ENCODE peak calls at places on chromosomes 13 and 19, in seven cellular contexts. U is HFFc6, Y is B cell, A is transverse colon, R is RWPE1, O is fibroblast of lung, W is astrocyte of the spinal cord. D is an unnamed sample.

GRCh38 chr19:4539697-4540581 is at the start of gene LRG1:
- DNase-seq in R (no peak), A (peak), Y (no peak), O (no peak), W (no peak), U (no peak), D (no peak)

GRCh38 chr19:39325778-39326680 is 5.4 kb upstream of the LRFN1 start:
- DNase-seq in R (no peak), A (no peak), Y (no peak), W (no peak), O (no peak), U (peak), D (no peak)

GRCh38 chr19:3455960-3456601 is 24.2 kb downstream of the SMIM24 start:
- DNase-seq in R (no peak), Y (no peak), U (no peak), A (no peak), W (no peak), O (no peak), D (no peak)

GRCh38 chr19:56746367-56746766 is 74.8 kb upstream of the ZNF835 start:
- DNase-seq in W (no peak), U (no peak), A (no peak), Y (no peak), O (no peak), R (no peak), D (no peak)

GRCh38 chr19:17289489-17289888 is 7.8 kb downstream of the ANKLE1 start:
- DNase-seq in A (peak), O (peak), R (peak), Y (peak), U (peak), W (peak), D (peak)

GRCh38 chr19:40805258-40805868 is 6.4 kb downstream of the EGLN2 start:
- DNase-seq in R (no peak), A (peak), Y (no peak), W (no peak), O (no peak), U (no peak), D (no peak)

GRCh38 chr13:60258349-60258748 is 94.6 kb upstream of the DIAPH3 start:
- DNase-seq in W (no peak), O (no peak), A (no peak), U (no peak), Y (no peak), R (no peak), D (no peak)

GRCh38 chr19:47351545-47351944 is 2.4 kb downstream of the DHX34 start:
- DNase-seq in R (peak), U (peak), O (peak), W (peak), A (no peak), Y (no peak), D (no peak)

GRCh38 chr19:3862826-3863500 is 5.9 kb downstream of the ZFR2 start:
- DNase-seq in Y (no peak), A (no peak), O (no peak), W (no peak), R (no peak), U (no peak), D (no peak)

GRCh38 chr19:49004964-49005614 is 11.4 kb downstream of the RUVBL2 start:
- DNase-seq in U (no peak), Y (no peak), A (no peak), R (no peak), W (no peak), O (no peak), D (no peak)

GRCh38 chr19:43782689-43783231 is 2.0 kb upstream of the KCNN4 start:
- DNase-seq in U (no peak), Y (peak), R (no peak), W (no peak), A (peak), O (no peak), D (no peak)

GRCh38 chr13:31772231-31772630 is 32.9 kb downstream of the RXFP2 start:
- DNase-seq in A (no peak), U (no peak), W (no peak), R (no peak), Y (no peak), O (peak), D (no peak)

GRCh38 chr13:60397693-60398437 is 845 bp downstream of the TDRD3 start:
- DNase-seq in A (peak), W (peak), Y (peak), U (peak), O (peak), R (peak), D (peak)

GRCh38 chr13:48600374-48601364 is 53.1 kb upstream of the CYSLTR2 start:
- DNase-seq in O (peak), U (no peak), W (peak), Y (no peak), R (no peak), A (no peak), D (no peak)

GRCh38 chr13:84940167-84940566 is 859.1 kb downstream of the SLITRK6 start:
- DNase-seq in U (no peak), O (no peak), R (no peak), W (no peak), A (no peak), Y (no peak), D (no peak)

GRCh38 chr13:55394470-55394869 is 1746.2 kb upstream of the PRR20A start:
- DNase-seq in A (no peak), W (no peak), Y (no peak), R (no peak), O (no peak), U (no peak), D (no peak)

GRCh38 chr13:24127116-24127631 is 33.3 kb upstream of the SPATA13 start:
- DNase-seq in O (peak), W (peak), Y (no peak), U (no peak), R (no peak), A (peak), D (no peak)

GRCh38 chr13:80180745-80181144 is 160.2 kb downstream of the SPRY2 start:
- DNase-seq in U (no peak), R (no peak), W (no peak), O (no peak), A (no peak), Y (no peak), D (no peak)

GRCh38 chr19:5068251-5069090 is 99.6 kb downstream of the KDM4B start:
- DNase-seq in U (no peak), A (no peak), O (no peak), Y (no peak), R (no peak), W (no peak), D (no peak)

GRCh38 chr13:57045816-57046691 is 94.7 kb upstream of the PRR20A start:
- DNase-seq in O (no peak), W (no peak), A (no peak), R (no peak), U (no peak), Y (no peak), D (no peak)

GRCh38 chr13:19864018-19864338 is 529 bp upstream of the ZMYM5 start:
- DNase-seq in Y (no peak), R (no peak), U (peak), A (peak), W (peak), O (peak), D (peak)

GRCh38 chr19:34109596-34109995 is 62.7 kb upstream of the LSM14A start:
- DNase-seq in U (no peak), Y (no peak), A (no peak), W (no peak), R (no peak), O (no peak), D (no peak)

GRCh38 chr19:55545443-55545842 is at the start of gene SBK3:
- DNase-seq in Y (no peak), U (no peak), A (no peak), O (no peak), R (no peak), W (no peak), D (no peak)

GRCh38 chr13:112968910-112969691 is at the start of gene MCF2L:
- DNase-seq in R (no peak), U (no peak), W (peak), O (peak), Y (peak), A (peak), D (peak)

GRCh38 chr13:99125335-99125915 is 75.2 kb upstream of the UBAC2 start:
- DNase-seq in A (no peak), O (no peak), U (no peak), W (no peak), Y (no peak), R (no peak), D (no peak)

GRCh38 chr13:97982286-97982685 is 28.8 kb downstream of the IPO5 start:
- DNase-seq in Y (no peak), A (no peak), R (no peak), O (peak), W (no peak), U (no peak), D (no peak)

GRCh38 chr19:13978721-13979191 is 26.4 kb downstream of the DCAF15 start:
- DNase-seq in A (no peak), Y (peak), W (no peak), U (no peak), R (no peak), O (no peak), D (peak)

GRCh38 chr19:38208571-38208970 is 15.5 kb downstream of the DPF1 start:
- DNase-seq in O (no peak), W (no peak), A (no peak), U (no peak), R (no peak), Y (no peak), D (no peak)

GRCh38 chr19:56508282-56508778 is 675 bp downstream of the ZNF471 start:
- DNase-seq in W (no peak), R (no peak), U (no peak), A (no peak), Y (no peak), O (no peak), D (no peak)

GRCh38 chr13:97125810-97126738 is 96.1 kb upstream of the MBNL2 start:
- DNase-seq in R (peak), Y (no peak), W (peak), O (peak), U (peak), A (no peak), D (no peak)

GRCh38 chr19:2240881-2241760 is 4.5 kb downstream of the SF3A2 start:
- DNase-seq in R (no peak), W (no peak), Y (no peak), U (no peak), O (no peak), A (no peak), D (no peak)

GRCh38 chr19:33905937-33906577 is 109.4 kb downstream of the KCTD15 start:
- DNase-seq in O (peak), R (peak), U (no peak), A (peak), Y (peak), W (no peak), D (peak)

GRCh38 chr13:108360139-108360538 is 90.6 kb downstream of the TNFSF13B start:
- DNase-seq in O (no peak), R (no peak), U (no peak), W (no peak), Y (no peak), A (no peak), D (no peak)

GRCh38 chr13:90683711-90684131 is 663.8 kb upstream of the MIR17HG start:
- DNase-seq in Y (no peak), A (no peak), W (no peak), U (no peak), R (no peak), O (peak), D (no peak)

GRCh38 chr13:23579072-23579885 is 9.1 kb downstream of the TNFRSF19 start:
- DNase-seq in O (peak), R (peak), Y (peak), U (peak), A (peak), W (peak), D (peak)

GRCh38 chr19:2270572-2271515 is 11.1 kb downstream of the PEAK3 start:
- DNase-seq in A (peak), W (peak), Y (peak), O (peak), U (peak), R (peak), D (peak)

DNA sequence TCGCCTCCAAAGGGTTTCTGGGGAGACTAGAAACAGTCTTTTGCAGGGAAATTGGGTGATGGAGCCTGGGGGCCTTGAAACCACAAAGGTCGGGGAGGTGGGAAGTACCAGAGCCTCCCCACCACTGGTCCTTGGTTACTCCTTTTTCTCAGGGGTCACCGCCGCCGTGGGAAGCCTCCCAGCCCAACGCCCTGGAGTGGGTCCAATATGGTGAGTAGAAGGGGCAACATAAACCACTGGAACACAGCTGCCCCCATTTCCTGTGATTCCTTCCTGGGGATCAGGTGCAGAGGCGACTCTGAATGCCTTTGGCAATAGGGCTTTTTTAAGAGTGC is 5.8 kb downstream of the PGLYRP1 start:
- DNase-seq in A (no peak), U (no peak), O (no peak), R (no peak), Y (no peak), W (no peak), D (no peak)
- TF ChIP-seq CTCF in A (peak), U (peak), O (no peak), R (peak), Y (peak), W (no peak), D (peak)

GRCh38 chr19:19110410-19111137 is 27.7 kb downstream of the TMEM161A start:
- DNase-seq in Y (peak), O (peak), U (no peak), W (no peak), R (no peak), A (no peak), D (peak)
- TF ChIP-seq CTCF in Y (peak), O (peak), U (peak), W (peak), R (no peak), A (no peak), D (peak)

GRCh38 chr19:7294571-7295212 is 478 bp upstream of the INSR start:
- DNase-seq in W (peak), Y (peak), U (peak), O (peak), R (no peak), A (peak), D (peak)
- TF ChIP-seq CTCF in W (no peak), Y (no peak), U (peak), O (peak), R (peak), A (peak), D (peak)

DNA sequence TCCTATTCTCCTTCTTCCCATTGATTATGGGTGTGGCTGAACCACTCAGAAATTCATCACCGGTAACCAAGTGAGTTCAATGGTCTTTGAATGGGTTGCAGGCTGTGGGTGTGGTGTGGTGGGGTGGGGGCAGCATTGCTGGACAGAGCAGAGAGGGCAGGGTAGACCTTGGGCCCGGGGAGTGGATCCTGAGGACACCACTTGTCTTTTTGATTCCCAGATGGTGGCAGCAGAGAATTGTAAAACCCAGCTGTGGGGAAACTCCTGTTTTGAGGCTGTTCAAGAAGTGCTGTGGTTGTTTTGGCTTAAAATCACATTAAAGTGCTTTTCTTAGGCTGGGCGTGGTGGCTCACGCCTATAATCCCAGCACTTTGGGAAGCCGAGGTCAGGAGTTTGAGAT is 45.8 kb upstream of the RGCC start:
- DNase-seq in A (no peak), U (peak), Y (peak), W (peak), R (peak), O (peak), D (no peak)
- TF ChIP-seq CTCF in A (no peak), U (peak), Y (no peak), W (peak), R (no peak), O (peak), D (peak)

DNA sequence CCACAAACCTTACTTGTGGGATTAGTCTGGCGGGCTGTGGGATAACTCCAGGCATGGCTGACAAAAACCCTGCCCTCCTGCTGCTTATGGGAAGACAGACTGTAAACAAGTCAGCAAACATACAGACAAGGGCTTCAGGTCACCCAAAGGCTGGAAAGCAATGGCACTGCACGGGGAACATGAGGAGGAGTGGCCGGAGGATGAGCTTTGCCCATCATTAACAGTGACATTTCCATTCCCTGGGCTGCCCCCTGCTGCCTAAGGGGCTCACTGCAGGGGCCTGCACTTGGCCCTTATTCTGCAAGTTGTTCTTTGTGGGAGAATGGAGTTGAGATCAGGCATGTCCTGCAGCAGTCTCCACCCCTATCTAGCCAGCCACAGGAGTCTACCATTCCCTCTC is 91.3 kb downstream of the UQCRFS1 start:
- DNase-seq in U (no peak), O (no peak), R (no peak), W (no peak), Y (no peak), A (no peak), D (peak)
- TF ChIP-seq CTCF in U (peak), O (peak), R (no peak), W (no peak), Y (no peak), A (no peak), D (peak)

GRCh38 chr19:30686252-30686762 is 314.1 kb downstream of the ZNF536 start:
- DNase-seq in Y (no peak), R (no peak), O (peak), A (no peak), U (peak), W (peak), D (no peak)
- TF ChIP-seq CTCF in Y (no peak), R (no peak), O (peak), A (no peak), U (peak), W (peak), D (no peak)

DNA sequence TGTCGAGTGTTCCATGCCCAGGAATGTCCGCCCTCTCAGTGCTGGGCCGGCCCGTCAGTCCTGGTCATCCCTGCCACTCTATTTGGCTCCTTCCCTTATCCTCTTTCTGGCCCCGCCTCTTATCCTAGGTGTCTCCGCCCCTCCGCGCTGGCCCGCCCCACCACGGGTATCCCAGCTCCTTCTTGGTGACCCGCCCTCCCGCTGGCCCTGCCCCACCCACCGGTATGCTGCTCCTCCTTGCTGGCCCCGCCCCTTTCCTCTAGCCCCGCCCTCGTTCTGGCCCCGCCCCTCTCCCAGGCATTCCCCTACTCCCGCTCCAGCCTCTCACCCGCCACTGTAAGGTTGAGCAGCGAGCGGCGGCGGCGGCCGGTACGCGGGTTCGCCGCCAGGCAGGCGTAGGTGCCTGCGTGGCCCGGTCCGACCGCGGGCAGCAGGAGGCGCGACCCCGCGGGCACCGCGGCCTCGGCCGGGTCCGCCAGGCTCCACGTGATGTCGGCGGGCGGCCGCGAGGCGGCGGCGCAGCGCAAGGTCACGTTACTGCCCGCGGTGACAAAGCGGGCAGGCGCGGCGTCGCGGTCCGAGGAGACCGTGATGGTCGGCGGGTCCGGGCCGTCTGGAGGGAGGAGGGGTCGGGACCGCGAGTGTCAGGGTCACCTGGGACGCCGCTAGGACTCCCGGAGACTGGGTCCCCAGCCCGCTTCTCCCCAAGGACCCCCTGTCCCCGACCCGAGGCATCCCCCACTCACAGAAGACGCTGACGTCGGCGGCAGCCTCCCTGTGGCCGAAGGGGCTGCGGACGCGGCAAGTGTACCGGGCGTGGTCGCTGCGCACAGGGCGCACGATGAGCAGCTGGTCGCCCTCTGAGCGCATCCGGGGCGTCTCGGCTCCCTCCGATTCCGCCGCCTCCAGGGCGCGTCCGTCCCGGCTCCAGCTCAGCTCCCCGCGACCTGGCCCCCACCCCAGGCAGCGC is 2.0 kb downstream of the VSIG10L start:
- DNase-seq in A (peak), W (peak), R (peak), U (peak), O (peak), Y (peak), D (peak)
- TF ChIP-seq CTCF in A (peak), W (no peak), R (peak), U (peak), O (peak), Y (peak), D (peak)

GRCh38 chr13:65530688-65531087 is 1699.4 kb downstream of the PCDH9 start:
- DNase-seq in U (no peak), O (peak), A (no peak), R (no peak), Y (no peak), W (no peak), D (no peak)

GRCh38 chr13:65532231-65532630 is 1697.9 kb downstream of the PCDH9 start:
- DNase-seq in W (no peak), A (no peak), O (no peak), R (no peak), U (no peak), Y (no peak), D (no peak)

GRCh38 chr13:65540064-65540635 is 1690.0 kb downstream of the PCDH9 start:
- DNase-seq in U (peak), Y (no peak), A (no peak), R (no peak), W (peak), O (peak), D (no peak)

GRCh38 chr13:65535360-65535759 is 1694.8 kb downstream of the PCDH9 start:
- DNase-seq in R (no peak), O (no peak), A (no peak), W (no peak), U (no peak), Y (no peak), D (no peak)
- TF ChIP-seq CTCF in R (no peak), O (no peak), A (no peak), W (no peak), U (no peak), Y (no peak), D (no peak)

GRCh38 chr13:45362939-45363338 is 22.0 kb upstream of the TPT1 start:
- DNase-seq in R (no peak), Y (no peak), A (no peak), U (no peak), W (no peak), O (no peak), D (no peak)
- TF ChIP-seq CTCF in R (no peak), Y (no peak), A (no peak), U (peak), W (no peak), O (no peak), D (no peak)